ENCODE peak calls at places on chromosomes 7 and 10, in four cellular contexts. B, T, N and V are unnamed samples.

GRCh38 chr10:88707429-88708110 is 1.5 kb downstream of the LIPK start:
- DNase-seq in N (peak), B (peak), T (no peak), V (peak)

GRCh38 chr7:94056796-94057207 is 52.6 kb upstream of the BET1 start:
- DNase-seq in N (peak), B (peak), T (no peak), V (peak)

GRCh38 chr10:80289451-80290287 is at the start of gene MAT1A:
- DNase-seq in T (no peak), N (peak), B (no peak), V (no peak)

GRCh38 chr10:1102392-1102791 is 46.2 kb downstream of the WDR37 start:
- DNase-seq in B (no peak), T (no peak), N (no peak), V (no peak)

GRCh38 chr7:120864146-120864920 is 6.4 kb upstream of the TSPAN12 start:
- DNase-seq in B (no peak), T (no peak), N (no peak), V (no peak)

GRCh38 chr7:82805527-82805960 is 357.1 kb downstream of the PCLO start:
- DNase-seq in N (peak), B (peak), T (no peak), V (peak)

GRCh38 chr7:5429253-5429856 is 5.7 kb upstream of the TNRC18 start:
- DNase-seq in B (no peak), T (peak), N (peak), V (no peak)

GRCh38 chr10:44781131-44781530 is 130.0 kb upstream of the TMEM72 start:
- DNase-seq in N (no peak), T (no peak), B (no peak), V (no peak)

GRCh38 chr7:157378390-157378789 is 41.6 kb downstream of the DNAJB6 start:
- DNase-seq in B (no peak), T (no peak), N (no peak), V (no peak)

GRCh38 chr10:71836594-71836970 is 14.5 kb downstream of the PSAP start:
- DNase-seq in B (no peak), N (no peak), T (no peak), V (no peak)

GRCh38 chr7:129188892-129189660 is 643 bp downstream of the SMO start:
- DNase-seq in B (no peak), T (peak), N (peak), V (no peak)

GRCh38 chr7:115127399-115128021 is 205.6 kb downstream of the MDFIC start:
- DNase-seq in T (no peak), N (no peak), B (no peak), V (no peak)

GRCh38 chr10:46546591-46547330 is 9.7 kb downstream of the GPRIN2 start:
- DNase-seq in N (no peak), B (no peak), T (no peak), V (no peak)

GRCh38 chr10:132483394-132483793 is 54.2 kb upstream of the INPP5A start:
- DNase-seq in T (no peak), N (no peak), B (no peak), V (no peak)

GRCh38 chr10:94858022-94858421 is 80.4 kb upstream of the CYP2C9 start:
- DNase-seq in B (no peak), T (no peak), N (no peak), V (no peak)

GRCh38 chr7:48786951-48787350 is 137.4 kb upstream of the CDC14C start:
- DNase-seq in T (no peak), B (no peak), N (no peak), V (no peak)

GRCh38 chr7:149778696-149779501 is 5.5 kb upstream of the ZNF467 start:
- DNase-seq in N (no peak), B (no peak), T (no peak), V (no peak)

GRCh38 chr10:65581426-65582026 is 1344.3 kb upstream of the LRRTM3 start:
- DNase-seq in B (no peak), T (no peak), N (peak), V (no peak)

GRCh38 chr10:103849880-103850571 is 5.3 kb downstream of the SH3PXD2A start:
- DNase-seq in N (peak), T (no peak), B (peak), V (peak)

GRCh38 chr10:49611166-49611814 is 1.2 kb downstream of the SLC18A3 start:
- DNase-seq in B (no peak), T (no peak), N (no peak), V (no peak)

GRCh38 chr10:43598447-43598846 is 7.8 kb upstream of the ZNF485 start:
- DNase-seq in B (no peak), T (no peak), N (peak), V (no peak)

GRCh38 chr10:16832351-16833080 is 15.3 kb upstream of the RSU1 start:
- DNase-seq in N (peak), B (peak), T (no peak), V (peak)

GRCh38 chr7:44561962-44562621 is 11.6 kb downstream of the DDX56 start:
- DNase-seq in N (peak), B (peak), T (no peak), V (no peak)